ENCODE peak calls at places on chromosomes 7 and 10, in four cellular contexts. B is CD8-positive, alpha-beta T cell; K is left ventricle myocardium inferior; O is lower lobe of right lung. Y is an unnamed sample.

GRCh38 chr7:96596120-96596826 is 113.4 kb downstream of the SEM1 start:
- DNase-seq in B (no peak), O (no peak), K (no peak), Y (no peak)

GRCh38 chr10:12180221-12180974 is 15.3 kb downstream of the NUDT5 start:
- DNase-seq in O (no peak), B (no peak), K (no peak), Y (no peak)

GRCh38 chr7:100107125-100107737 is 5.8 kb downstream of the AP4M1 start:
- DNase-seq in O (no peak), B (no peak), K (no peak), Y (no peak)

GRCh38 chr7:27737178-27737577 is 2.8 kb upstream of the TAX1BP1 start:
- DNase-seq in B (no peak), O (no peak), K (no peak), Y (no peak)

GRCh38 chr10:31317171-31317570 is 1.8 kb upstream of the ZEB1 start:
- DNase-seq in K (no peak), B (no peak), O (no peak), Y (no peak)

GRCh38 chr7:129210256-129210988 is 14.4 kb upstream of the AHCYL2 start:
- DNase-seq in B (peak), O (peak), K (peak), Y (peak)

GRCh38 chr7:131738066-131738465 is 181.6 kb upstream of the PODXL start:
- DNase-seq in K (no peak), O (no peak), B (no peak), Y (no peak)

GRCh38 chr10:16929067-16929466 is 111.8 kb upstream of the RSU1 start:
- DNase-seq in K (no peak), B (no peak), O (no peak), Y (no peak)

GRCh38 chr7:91465595-91466061 is 201.4 kb downstream of the FZD1 start:
- DNase-seq in K (no peak), O (no peak), B (no peak), Y (no peak)

GRCh38 chr10:9305018-9305655 is 1250.6 kb downstream of the GATA3 start:
- DNase-seq in K (no peak), O (no peak), B (no peak), Y (no peak)

GRCh38 chr10:116079355-116079754 is 193.7 kb downstream of the GFRA1 start:
- DNase-seq in K (no peak), B (no peak), O (no peak), Y (no peak)

GRCh38 chr10:60627778-60628773 is 150.2 kb upstream of the CDK1 start:
- DNase-seq in B (no peak), O (no peak), K (no peak), Y (no peak)

GRCh38 chr10:119404719-119405504 is 137.6 kb downstream of the RGS10 start:
- DNase-seq in O (no peak), B (no peak), K (no peak), Y (no peak)

GRCh38 chr7:108604685-108605077 is 35.0 kb downstream of the DNAJB9 start:
- DNase-seq in O (no peak), B (no peak), K (no peak), Y (no peak)

GRCh38 chr10:101161494-101162299 is 30.6 kb downstream of the TLX1 start:
- DNase-seq in K (peak), O (peak), B (peak), Y (peak)

GRCh38 chr7:120274482-120274881 is 1.5 kb downstream of the KCND2 start:
- DNase-seq in O (no peak), B (no peak), K (no peak), Y (no peak)

GRCh38 chr7:120272261-120272895 is 597 bp upstream of the KCND2 start:
- DNase-seq in K (no peak), B (no peak), O (no peak), Y (no peak)

GRCh38 chr7:120274899-120275298 is 1.9 kb downstream of the KCND2 start:
- DNase-seq in O (peak), K (no peak), B (no peak), Y (no peak)

GRCh38 chr7:120272896-120273475 is at the start of gene KCND2:
- DNase-seq in K (peak), B (no peak), O (no peak), Y (no peak)

GRCh38 chr7:120273476-120273975 is 551 bp downstream of the KCND2 start:
- DNase-seq in O (peak), K (peak), B (no peak), Y (no peak)
- H3K4me3 ChIP-seq in O (peak), K (peak), B (no peak), Y (peak)

DNA sequence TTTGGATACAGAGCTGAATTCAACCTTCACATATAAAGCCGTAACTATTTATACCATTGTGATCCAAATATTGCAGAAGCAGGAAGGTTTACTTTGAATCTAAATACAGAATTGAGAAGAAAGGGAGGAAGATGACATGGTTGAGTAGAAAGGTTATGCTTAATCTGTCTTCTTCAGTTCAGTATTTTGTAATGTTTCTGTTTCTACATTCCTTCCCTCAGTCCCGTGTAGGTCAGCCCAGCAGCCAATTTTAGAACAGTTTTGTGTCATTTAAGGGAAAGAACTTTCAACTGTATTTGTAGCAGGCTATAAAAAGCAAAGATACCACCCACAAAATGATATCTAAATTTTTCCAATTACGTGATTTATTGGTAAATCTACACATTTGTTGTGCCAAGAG is 97.4 kb downstream of the CPED1 start:
- DNase-seq in K (no peak), B (no peak), O (no peak), Y (no peak)
- H3K27ac ChIP-seq in K (peak), B (no peak), O (no peak), Y (peak)

GRCh38 chr7:105136221-105136620 is 122.2 kb downstream of the KMT2E start:
- DNase-seq in O (no peak), B (no peak), K (no peak), Y (no peak)

GRCh38 chr7:105139381-105139780 is 125.4 kb downstream of the KMT2E start:
- DNase-seq in K (no peak), B (no peak), O (no peak), Y (no peak)

GRCh38 chr7:105137898-105138297 is 123.9 kb downstream of the KMT2E start:
- DNase-seq in K (no peak), B (no peak), O (no peak), Y (no peak)

DNA sequence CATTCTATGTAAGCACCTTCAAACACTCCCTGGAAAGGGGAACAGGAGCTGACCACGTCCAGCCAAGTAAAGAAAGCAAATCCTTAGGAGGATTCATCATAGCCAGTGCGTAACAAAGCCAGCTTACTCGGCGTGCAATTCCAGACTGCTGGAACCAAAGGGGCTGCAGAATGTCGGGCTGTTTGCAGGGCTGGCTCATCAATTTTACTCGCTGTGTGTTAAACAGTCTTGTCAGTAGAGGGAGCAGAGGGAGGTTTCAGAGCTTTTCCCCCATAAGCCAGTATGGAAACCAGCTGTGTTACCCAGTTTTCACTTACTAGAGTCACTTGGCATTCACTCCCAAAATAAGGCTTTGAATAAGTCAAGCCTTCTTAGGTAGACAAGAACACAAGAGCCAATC is 127.1 kb downstream of the KMT2E start:
- DNase-seq in B (no peak), K (no peak), O (no peak), Y (no peak)
- TF ChIP-seq CTCF in B (no peak), K (peak), O (no peak), Y (peak)

GRCh38 chr10:43132796-43133195 is 5.4 kb upstream of the CSGALNACT2 start:
- DNase-seq in B (no peak), O (no peak), K (no peak), Y (no peak)
- H3K4me3 ChIP-seq in B (no peak), O (no peak), K (no peak), Y (no peak)

GRCh38 chr10:35378547-35379210 is 42.4 kb downstream of the CCNY start:
- DNase-seq in O (no peak), B (no peak), K (no peak), Y (no peak)
- H3K27ac ChIP-seq in O (peak), B (no peak), K (peak), Y (peak)